ENCODE peak calls at places on chromosomes 12 and 14, in six cellular contexts. S is heart right ventricle; Y is tibial nerve; D is left ventricle myocardium inferior; V is psoas muscle; B is CD8-positive, alpha-beta T cell. A is an unnamed sample.

GRCh38 chr12:126019385-126019784 is 954.1 kb downstream of the AACS start:
- DNase-seq in S (no peak), Y (no peak), D (no peak), V (no peak), B (no peak), A (no peak)

GRCh38 chr12:116215021-116215420 is 62.5 kb downstream of the MED13L start:
- DNase-seq in S (no peak), Y (no peak), D (no peak), V (no peak), B (no peak), A (no peak)

GRCh38 chr12:7981446-7981845 is 45.5 kb upstream of the SLC2A3 start:
- DNase-seq in S (no peak), Y (no peak), D (no peak), V (no peak), B (no peak), A (no peak)

GRCh38 chr14:103896578-103896977 is 31.7 kb upstream of the TDRD9 start:
- DNase-seq in S (no peak), Y (no peak), D (no peak), V (no peak), B (no peak), A (no peak)

GRCh38 chr12:67993143-67993542 is 3.9 kb downstream of the IFNG-AS1 start:
- DNase-seq in S (no peak), Y (no peak), D (no peak), V (no peak), B (no peak), A (no peak)

GRCh38 chr14:33950320-33951182 is at the start of gene EGLN3:
- DNase-seq in S (peak), Y (peak), D (peak), V (peak), B (peak), A (peak)

GRCh38 chr12:44015333-44015941 is 179.6 kb downstream of the TMEM117 start:
- DNase-seq in S (no peak), Y (no peak), D (no peak), V (no peak), B (no peak), A (no peak)

GRCh38 chr14:87522575-87522974 is 470.4 kb downstream of the GALC start:
- DNase-seq in S (no peak), Y (no peak), D (no peak), V (no peak), B (no peak), A (no peak)

GRCh38 chr12:6376079-6376941 is 947 bp upstream of the SCNN1A start:
- DNase-seq in S (no peak), Y (peak), D (no peak), V (peak), B (no peak), A (no peak)

GRCh38 chr12:99981639-99982190 is 3.0 kb downstream of the ANKS1B start:
- DNase-seq in S (no peak), Y (no peak), D (no peak), V (no peak), B (no peak), A (no peak)

GRCh38 chr14:41022932-41023331 is 583.7 kb upstream of the LRFN5 start:
- DNase-seq in S (no peak), Y (no peak), D (no peak), V (no peak), B (no peak), A (no peak)

GRCh38 chr14:39733741-39734140 is 301.5 kb upstream of the FBXO33 start:
- DNase-seq in S (no peak), Y (no peak), D (no peak), V (no peak), B (no peak), A (no peak)

GRCh38 chr14:91257328-91258020 is 13.0 kb upstream of the GPR68 start:
- DNase-seq in S (no peak), Y (no peak), D (no peak), V (peak), B (no peak), A (peak)

GRCh38 chr12:131831635-131832041 is 3.4 kb downstream of the MMP17 start:
- DNase-seq in S (no peak), Y (no peak), D (no peak), V (peak), B (no peak), A (no peak)
- H3K4me3 ChIP-seq in S (peak), Y (peak), D (peak), V (peak), B (no peak), A (peak)

DNA sequence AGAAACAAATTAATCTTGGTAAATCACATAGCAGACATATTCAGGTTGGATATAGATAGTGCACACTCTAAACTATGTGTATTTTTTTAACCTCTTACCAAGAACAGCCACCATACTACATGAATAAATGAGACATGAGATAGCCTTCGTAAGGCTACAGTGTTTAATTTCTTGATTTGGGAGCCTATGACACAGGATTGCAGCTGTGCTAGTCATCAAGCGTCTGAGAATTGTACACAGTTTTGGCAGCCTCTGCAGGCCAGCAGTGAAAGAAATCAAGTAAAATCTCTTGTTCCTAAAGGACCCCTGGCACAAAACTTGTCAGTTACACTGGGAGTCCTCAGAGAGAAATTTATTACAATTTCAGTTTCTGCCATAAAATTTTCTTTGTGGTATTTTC is 236.1 kb downstream of the C12orf50 start:
- DNase-seq in S (no peak), Y (no peak), D (no peak), V (no peak), B (no peak), A (no peak)
- H3K4me3 ChIP-seq in S (no peak), Y (no peak), D (no peak), V (no peak), B (no peak), A (no peak)

DNA sequence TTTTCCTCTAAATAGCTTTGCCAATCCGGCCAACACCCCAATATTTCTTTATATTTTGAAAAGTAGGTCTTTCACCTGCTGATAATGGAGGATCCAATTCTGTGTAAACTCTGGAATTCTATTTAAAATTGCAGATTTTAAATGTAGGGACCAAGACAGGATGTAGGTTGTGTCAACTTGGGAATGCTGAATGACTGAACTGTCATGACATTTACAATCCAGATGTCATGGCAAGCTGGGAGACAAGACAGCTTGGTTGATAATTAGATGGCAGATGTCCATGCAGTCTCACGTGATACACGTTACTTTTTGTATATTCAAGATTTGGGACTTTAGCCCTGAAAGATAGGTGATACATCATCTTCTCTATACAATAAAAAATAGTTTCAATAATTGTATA is 477.2 kb downstream of the DIO2 start:
- DNase-seq in S (no peak), Y (no peak), D (no peak), V (no peak), B (no peak), A (no peak)
- H3K4me3 ChIP-seq in S (no peak), Y (no peak), D (no peak), V (no peak), B (no peak), A (no peak)

DNA sequence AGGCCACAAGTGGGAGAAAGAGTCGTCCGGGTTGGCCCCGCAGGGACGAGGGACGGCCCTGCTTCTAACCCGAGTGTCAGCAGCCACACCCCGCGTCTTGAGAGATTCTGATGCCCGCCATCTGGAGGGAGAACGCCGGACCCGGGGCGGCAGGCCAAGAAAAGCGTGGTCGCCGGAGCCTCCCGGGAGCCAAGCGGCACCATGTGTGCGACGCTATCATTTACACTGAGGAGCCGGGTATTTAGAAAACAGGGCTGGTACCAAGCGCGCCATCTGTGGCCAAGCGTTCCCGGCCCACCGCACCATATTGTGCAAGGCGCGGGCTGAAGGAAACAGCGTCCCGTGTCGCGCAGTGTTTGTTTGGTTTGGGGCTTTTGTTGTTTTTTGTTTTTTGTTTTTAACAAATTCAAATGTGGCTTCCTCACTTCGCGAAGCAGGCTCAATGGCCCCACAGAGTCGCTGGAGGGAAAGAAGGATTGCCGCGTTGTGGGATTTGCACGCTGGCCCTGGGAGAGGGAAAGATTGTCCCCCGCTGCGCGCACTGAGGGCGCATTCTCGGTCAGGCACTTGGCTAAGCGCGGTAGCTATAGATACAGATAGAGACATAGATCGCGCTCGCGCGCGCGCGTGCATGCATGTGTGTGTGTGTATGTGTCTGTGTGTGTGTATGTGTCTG is 153.8 kb downstream of the BCL11B start:
- DNase-seq in S (no peak), Y (no peak), D (no peak), V (no peak), B (no peak), A (no peak)
- H3K4me3 ChIP-seq in S (no peak), Y (no peak), D (no peak), V (no peak), B (peak), A (no peak)

GRCh38 chr12:124386059-124386458 is 91.2 kb downstream of the RFLNA start:
- DNase-seq in S (peak), Y (no peak), D (peak), V (peak), B (no peak), A (no peak)

GRCh38 chr12:124388038-124388676 is 93.3 kb downstream of the RFLNA start:
- DNase-seq in S (no peak), Y (no peak), D (no peak), V (no peak), B (no peak), A (no peak)

GRCh38 chr12:124386661-124387509 is 92.0 kb downstream of the RFLNA start:
- DNase-seq in S (no peak), Y (no peak), D (peak), V (peak), B (no peak), A (no peak)

GRCh38 chr12:124388679-124389536 is 94.0 kb downstream of the RFLNA start:
- DNase-seq in S (peak), Y (peak), D (peak), V (peak), B (peak), A (peak)

DNA sequence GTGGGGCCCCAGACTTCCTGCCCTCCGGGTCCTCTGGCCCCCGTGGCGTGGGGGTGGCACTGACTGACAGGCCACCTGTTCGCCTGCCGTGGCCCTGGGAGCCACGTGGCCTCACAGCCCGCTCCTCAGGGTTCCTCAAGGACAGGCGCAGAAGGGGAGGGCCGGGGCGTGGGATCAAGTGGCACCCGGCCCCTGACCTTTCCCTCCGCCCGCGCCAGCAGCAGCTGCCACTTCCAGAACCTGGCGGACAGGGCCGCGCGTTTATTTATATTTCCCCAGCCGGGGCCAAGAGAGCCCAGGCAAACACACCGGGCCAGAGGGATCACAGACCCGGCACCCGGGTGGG is 92.6 kb downstream of the RFLNA start:
- DNase-seq in S (peak), Y (no peak), D (peak), V (peak), B (no peak), A (no peak)
- H3K4me3 ChIP-seq in S (peak), Y (peak), D (peak), V (peak), B (no peak), A (no peak)

GRCh38 chr14:51962678-51963077 is 26.7 kb upstream of the RTRAF start:
- DNase-seq in S (no peak), Y (no peak), D (no peak), V (no peak), B (no peak), A (no peak)
- H3K4me3 ChIP-seq in S (no peak), Y (no peak), D (no peak), V (no peak), B (no peak), A (no peak)

GRCh38 chr12:2641209-2641608 is 153.6 kb upstream of the FKBP4 start:
- DNase-seq in S (peak), Y (no peak), D (no peak), V (no peak), B (no peak), A (no peak)
- H3K4me3 ChIP-seq in S (no peak), Y (no peak), D (no peak), V (no peak), B (no peak), A (no peak)

GRCh38 chr14:78319826-78320635 is 149.9 kb downstream of the NRXN3 start:
- DNase-seq in S (no peak), Y (no peak), D (no peak), V (no peak), B (no peak), A (no peak)
- H3K4me3 ChIP-seq in S (no peak), Y (no peak), D (no peak), V (no peak), B (no peak), A (no peak)

GRCh38 chr12:124456133-124456651 is 111.2 kb downstream of the NCOR2 start:
- DNase-seq in S (no peak), Y (no peak), D (no peak), V (no peak), B (no peak), A (no peak)
- H3K4me3 ChIP-seq in S (no peak), Y (no peak), D (peak), V (no peak), B (peak), A (no peak)